ENCODE peak calls at places on chromosomes 6 and 20, in eight cellular contexts. D, S, G, P, A, K, U and J are unnamed samples. For H3K9me2 and H3K4me1, the result is how much of the 10 kb centered on the place peaks cover.

GRCh38 chr6:25472314-25472713 is 179.7 kb upstream of the SCGN start:
- DNase-seq in D (no peak), S (peak), G (peak), P (no peak), A (no peak), K (peak), U (no peak), J (peak)

GRCh38 chr6:45422541-45423110 is 44.9 kb upstream of the SUPT3H start:
- DNase-seq in D (peak), S (peak), G (no peak), P (peak), A (peak), K (peak), U (peak), J (peak)

GRCh38 chr20:25242231-25242630 is 5.7 kb upstream of the PYGB start:
- DNase-seq in D (no peak), S (no peak), G (no peak), P (no peak), A (no peak), K (peak), U (no peak), J (no peak)

GRCh38 chr20:17485017-17485416 is 46.2 kb downstream of the BFSP1 start:
- DNase-seq in D (no peak), S (no peak), G (no peak), P (no peak), A (no peak), K (no peak), U (no peak), J (no peak)

GRCh38 chr6:111818539-111819226 is 54.6 kb downstream of the FYN start:
- DNase-seq in D (no peak), S (no peak), G (no peak), P (no peak), A (no peak), K (no peak), U (no peak), J (no peak)

GRCh38 chr6:152233547-152234320 is 403.4 kb downstream of the SYNE1 start:
- DNase-seq in D (no peak), S (no peak), G (no peak), P (no peak), A (no peak), K (no peak), U (no peak), J (no peak)

GRCh38 chr6:166166314-166167257 is 1.1 kb downstream of the TBXT start:
- DNase-seq in D (no peak), S (no peak), G (no peak), P (no peak), A (no peak), K (no peak), U (no peak), J (peak)

GRCh38 chr6:40160826-40161225 is 226.6 kb upstream of the MOCS1 start:
- DNase-seq in D (peak), S (no peak), G (no peak), P (no peak), A (no peak), K (no peak), U (no peak), J (no peak)

GRCh38 chr6:140366991-140367390 is 992.5 kb upstream of the CITED2 start:
- DNase-seq in D (no peak), S (peak), G (no peak), P (no peak), A (no peak), K (no peak), U (peak), J (no peak)

GRCh38 chr20:36775196-36775595 is 1.6 kb upstream of the DSN1 start:
- DNase-seq in D (no peak), S (no peak), G (no peak), P (no peak), A (no peak), K (peak), U (no peak), J (no peak)

GRCh38 chr6:28983838-28984237 is 21.3 kb downstream of the ZNF311 start:
- DNase-seq in D (no peak), S (no peak), G (no peak), P (no peak), A (no peak), K (no peak), U (no peak), J (no peak)

GRCh38 chr6:34934516-34934915 is 45.5 kb downstream of the ANKS1A start:
- DNase-seq in D (peak), S (peak), G (no peak), P (no peak), A (no peak), K (no peak), U (no peak), J (no peak)

GRCh38 chr6:156395276-156395675 is 381.9 kb upstream of the ARID1B start:
- DNase-seq in D (no peak), S (peak), G (no peak), P (peak), A (peak), K (no peak), U (no peak), J (no peak)

GRCh38 chr6:132067286-132067685 is 116.1 kb upstream of the CCN2 start:
- DNase-seq in D (no peak), S (no peak), G (no peak), P (no peak), A (no peak), K (no peak), U (no peak), J (no peak)
- H3K9me2 ChIP-seq in D (under half), S (under half), G (under half), P (under half), A (under half), K (under half), U (under half), J (under half)

DNA sequence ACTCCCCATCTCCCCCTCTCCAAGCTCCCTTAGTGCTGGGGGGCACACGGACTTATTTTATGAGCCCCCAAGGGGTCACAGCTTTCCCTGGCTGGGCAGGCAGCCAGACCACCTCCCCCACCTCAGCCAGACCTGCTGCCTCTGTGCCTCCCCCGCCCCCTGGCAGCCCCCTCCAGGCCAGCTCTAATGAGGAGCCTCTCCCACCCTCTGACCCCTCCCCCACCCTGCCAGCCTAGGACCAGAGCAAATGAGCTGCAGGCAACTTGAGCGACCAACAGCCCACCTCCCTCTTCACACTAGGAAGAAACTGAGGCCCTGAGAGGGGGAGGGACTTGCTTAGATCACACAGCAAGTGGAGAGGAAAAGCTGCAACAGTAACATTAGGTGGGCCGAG is 1.9 kb downstream of the GDF5 start:
- DNase-seq in D (no peak), S (no peak), G (no peak), P (no peak), A (no peak), K (no peak), U (no peak), J (no peak)
- H2AFZ ChIP-seq in D (no peak), S (no peak), G (no peak), P (no peak), A (no peak), K (no peak), U (no peak), J (no peak)

GRCh38 chr20:16417001-16417400 is 156.2 kb downstream of the KIF16B start:
- DNase-seq in D (peak), S (no peak), G (no peak), P (no peak), A (no peak), K (no peak), U (no peak), J (no peak)

GRCh38 chr20:16419138-16419715 is 154.0 kb downstream of the KIF16B start:
- DNase-seq in D (no peak), S (peak), G (no peak), P (no peak), A (no peak), K (no peak), U (no peak), J (no peak)

GRCh38 chr20:16411361-16411760 is 161.9 kb downstream of the KIF16B start:
- DNase-seq in D (no peak), S (no peak), G (no peak), P (no peak), A (no peak), K (no peak), U (no peak), J (no peak)

GRCh38 chr20:16412896-16413295 is 160.4 kb downstream of the KIF16B start:
- DNase-seq in D (no peak), S (no peak), G (no peak), P (no peak), A (no peak), K (no peak), U (no peak), J (no peak)

DNA sequence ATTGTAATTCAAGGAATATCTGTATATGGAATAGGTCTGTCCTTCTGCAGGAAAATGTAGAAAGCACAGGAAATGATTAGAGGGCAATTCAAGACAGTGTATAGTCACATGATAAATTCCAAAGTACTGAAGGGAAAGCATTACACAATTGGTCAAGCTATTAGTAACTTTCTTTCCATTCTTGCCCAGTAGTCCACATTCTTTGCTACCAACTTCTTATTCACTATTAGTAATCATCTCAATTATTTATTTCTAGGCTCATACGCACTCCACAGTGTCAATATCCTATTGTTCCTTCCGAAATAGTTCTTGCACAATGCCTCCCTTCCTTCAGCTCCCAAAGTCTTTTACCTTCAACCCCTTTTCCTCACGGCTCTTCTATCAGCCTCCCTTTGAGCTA is 158.2 kb downstream of the KIF16B start:
- DNase-seq in D (no peak), S (peak), G (no peak), P (no peak), A (no peak), K (no peak), U (no peak), J (no peak)
- H3K4me1 ChIP-seq in D (under half), S (under half), G (under half), P (under half), A (under half), K (under half), U (under half), J (under half)

GRCh38 chr20:57403216-57403615 is 12.0 kb downstream of the RBM38 start:
- DNase-seq in D (no peak), S (no peak), G (no peak), P (no peak), A (no peak), K (no peak), U (no peak), J (no peak)
- H3K9me2 ChIP-seq in D (under half), S (under half), G (under half), P (under half), A (under half), K (under half), U (under half), J (under half)

GRCh38 chr6:4583026-4583425 is 193.2 kb upstream of the CDYL start:
- DNase-seq in D (no peak), S (no peak), G (no peak), P (no peak), A (no peak), K (no peak), U (no peak), J (no peak)

GRCh38 chr6:4582506-4582905 is 193.7 kb upstream of the CDYL start:
- DNase-seq in D (no peak), S (no peak), G (no peak), P (no peak), A (no peak), K (no peak), U (no peak), J (no peak)

GRCh38 chr6:4580361-4580760 is 195.8 kb upstream of the CDYL start:
- DNase-seq in D (no peak), S (no peak), G (no peak), P (no peak), A (no peak), K (no peak), U (no peak), J (no peak)

GRCh38 chr6:4584801-4585200 is 191.4 kb upstream of the CDYL start:
- DNase-seq in D (no peak), S (no peak), G (no peak), P (no peak), A (no peak), K (no peak), U (no peak), J (no peak)

DNA sequence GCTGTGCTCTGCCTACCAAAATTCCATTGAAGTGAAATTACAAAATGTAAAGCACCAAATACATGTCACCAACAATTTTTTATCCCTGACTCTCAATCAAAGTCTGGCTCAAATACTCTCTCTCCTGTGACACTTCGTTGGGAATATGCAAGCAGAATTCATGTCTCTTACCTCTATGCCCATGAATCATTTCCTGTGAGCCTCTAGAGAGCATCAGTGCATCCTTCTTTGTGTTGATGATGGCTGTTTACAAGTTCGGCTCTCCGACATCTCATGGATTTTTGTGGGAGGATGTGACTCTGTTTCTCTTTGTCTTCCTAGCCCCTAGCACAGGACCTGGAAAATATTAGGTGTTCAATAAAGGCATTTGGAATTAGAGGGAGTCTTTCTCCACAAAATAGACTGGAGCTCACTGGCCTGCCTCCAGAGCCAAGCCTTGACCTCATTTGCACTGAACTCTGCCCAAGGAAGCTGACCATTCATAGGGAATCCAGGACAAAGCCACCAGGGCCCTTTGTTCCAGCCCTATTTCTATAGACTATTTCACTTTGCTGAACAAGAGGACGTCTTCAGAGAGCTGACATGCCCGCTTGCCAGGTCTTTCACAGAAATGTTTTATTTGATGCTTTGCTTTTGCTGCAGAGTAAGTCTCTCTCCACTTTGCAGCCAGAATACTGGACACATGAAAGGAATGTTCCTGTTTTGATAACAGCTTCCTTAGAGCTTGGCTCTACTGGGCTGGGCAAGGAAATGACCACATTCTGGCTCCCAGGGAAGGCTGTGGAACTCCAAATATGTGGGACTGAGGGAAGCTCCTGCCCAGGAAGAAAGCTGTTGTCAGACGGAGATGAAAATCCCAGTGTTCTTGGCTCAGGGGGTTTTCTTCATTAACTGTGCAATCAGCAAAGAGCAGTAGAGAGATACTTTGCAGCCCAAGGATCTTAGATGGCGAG is 194.5 kb upstream of the CDYL start:
- DNase-seq in D (peak), S (peak), G (no peak), P (no peak), A (no peak), K (no peak), U (peak), J (no peak)
- H2AFZ ChIP-seq in D (no peak), S (no peak), G (no peak), P (no peak), A (no peak), K (no peak), U (no peak), J (no peak)

DNA sequence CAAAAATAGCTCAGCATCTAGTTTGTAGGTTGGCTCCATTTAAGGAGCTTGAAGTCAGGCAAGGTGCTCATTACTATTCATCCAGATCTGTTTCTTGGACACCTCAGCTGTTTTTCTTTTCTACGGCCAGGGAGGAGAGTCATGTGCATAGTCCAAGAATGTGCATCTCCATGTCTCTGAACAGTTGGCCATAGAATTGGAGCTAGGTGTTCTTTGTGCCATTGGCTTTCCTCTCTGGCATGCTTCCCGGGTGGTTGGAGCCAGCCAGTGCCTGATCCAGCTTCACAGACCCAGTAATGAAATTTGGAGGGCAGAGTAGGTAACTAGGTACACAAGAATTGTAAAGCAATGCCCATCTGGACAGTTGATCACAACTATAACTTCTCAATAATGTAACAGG is 21.6 kb downstream of the EYA4 start:
- DNase-seq in D (no peak), S (no peak), G (no peak), P (no peak), A (no peak), K (no peak), U (no peak), J (no peak)
- H3K4me1 ChIP-seq in D (under half), S (under half), G (under half), P (under half), A (under half), K (under half), U (under half), J (under half)

GRCh38 chr6:114783083-114783482 is 440.3 kb upstream of the HS3ST5 start:
- DNase-seq in D (no peak), S (peak), G (no peak), P (no peak), A (no peak), K (no peak), U (no peak), J (peak)
- H3K9me2 ChIP-seq in D (under half), S (under half), G (under half), P (under half), A (under half), K (under half), U (under half), J (under half)

GRCh38 chr20:24141111-24141510 is 152.5 kb upstream of the GGTLC1 start:
- DNase-seq in D (no peak), S (no peak), G (peak), P (no peak), A (no peak), K (no peak), U (no peak), J (no peak)

GRCh38 chr20:24147479-24147878 is 158.9 kb upstream of the GGTLC1 start:
- DNase-seq in D (no peak), S (no peak), G (no peak), P (no peak), A (peak), K (no peak), U (no peak), J (no peak)

GRCh38 chr20:24147961-24148360 is 159.4 kb upstream of the GGTLC1 start:
- DNase-seq in D (no peak), S (no peak), G (no peak), P (no peak), A (peak), K (no peak), U (no peak), J (no peak)

GRCh38 chr20:24146231-24146634 is 157.7 kb upstream of the GGTLC1 start:
- DNase-seq in D (no peak), S (peak), G (no peak), P (no peak), A (no peak), K (no peak), U (no peak), J (no peak)

DNA sequence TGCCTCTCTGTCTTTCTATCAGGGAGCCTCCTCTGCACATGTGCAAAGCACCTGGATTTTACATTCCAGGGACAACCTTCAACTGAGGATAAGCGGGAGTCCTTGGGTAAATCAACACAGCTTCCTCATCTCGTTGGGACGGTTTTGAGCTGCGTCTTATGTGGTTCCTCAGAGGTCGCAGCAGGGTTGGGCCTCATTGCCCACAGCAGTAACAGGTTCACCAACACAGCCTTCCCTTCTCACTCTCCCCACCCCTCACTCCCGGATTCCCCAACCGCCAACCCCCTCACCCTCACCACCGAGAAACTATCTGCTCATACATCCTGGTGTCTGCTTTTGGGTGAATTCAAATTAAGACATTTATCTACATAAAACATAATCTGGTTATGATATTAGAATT is 155.8 kb upstream of the GGTLC1 start:
- DNase-seq in D (no peak), S (no peak), G (no peak), P (no peak), A (no peak), K (no peak), U (no peak), J (no peak)
- H2AFZ ChIP-seq in D (no peak), S (no peak), G (no peak), P (no peak), A (no peak), K (no peak), U (no peak), J (no peak)

DNA sequence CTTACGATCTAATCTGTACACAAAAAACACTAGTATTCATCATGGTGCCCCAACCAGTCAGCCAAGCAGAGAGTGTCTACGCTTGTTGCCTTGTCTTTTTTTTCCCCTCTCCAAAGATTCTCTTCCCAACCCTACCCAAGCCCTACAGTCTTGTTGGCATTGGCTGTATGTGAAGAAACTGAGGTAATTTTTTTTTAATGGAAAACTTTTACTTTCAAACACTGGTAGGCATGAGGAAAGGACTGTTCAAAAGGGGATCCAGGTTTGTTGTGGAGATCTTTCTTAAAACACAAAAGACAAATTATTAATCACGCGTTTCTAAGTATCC is 89.2 kb upstream of the PRSS16 start:
- DNase-seq in D (no peak), S (no peak), G (no peak), P (no peak), A (no peak), K (no peak), U (no peak), J (no peak)
- H3K4me1 ChIP-seq in D (under half), S (under half), G (under half), P (under half), A (under half), K (under half), U (under half), J (under half)

GRCh38 chr20:1949711-1950110 is 44.1 kb downstream of the PDYN start:
- DNase-seq in D (no peak), S (no peak), G (no peak), P (no peak), A (no peak), K (peak), U (no peak), J (no peak)

GRCh38 chr20:1951436-1952115 is 42.3 kb downstream of the PDYN start:
- DNase-seq in D (no peak), S (no peak), G (no peak), P (no peak), A (no peak), K (no peak), U (no peak), J (no peak)

GRCh38 chr20:1949306-1949705 is 44.6 kb downstream of the PDYN start:
- DNase-seq in D (no peak), S (no peak), G (no peak), P (no peak), A (no peak), K (peak), U (no peak), J (no peak)

GRCh38 chr20:1952737-1953530 is 40.9 kb downstream of the PDYN start:
- DNase-seq in D (no peak), S (no peak), G (no peak), P (peak), A (peak), K (no peak), U (no peak), J (no peak)

GRCh38 chr20:1950836-1951235 is 43.0 kb downstream of the PDYN start:
- DNase-seq in D (no peak), S (no peak), G (no peak), P (no peak), A (no peak), K (no peak), U (no peak), J (peak)
- H3K9me2 ChIP-seq in D (under half), S (under half), G (under half), P (under half), A (under half), K (under half), U (under half), J (under half)